ENCODE peak calls at places on chromosomes 7 and 10, in nine cellular contexts. E is adrenal gland, F is testis, P is stomach, Z is Peyer's patch, X is upper lobe of left lung, C is transverse colon, L is sigmoid colon, D is ovary. O is an unnamed sample. For H3K4me1, the result is how much of the 10 kb centered on the place peaks cover.

GRCh38 chr7:47345754-47346377 is 236.0 kb downstream of the TNS3 start:
- DNase-seq in E (no peak), F (no peak), P (peak), Z (peak), X (peak), C (peak), L (no peak), D (no peak), O (no peak)

GRCh38 chr7:15685358-15686181 is 913 bp downstream of the MEOX2 start:
- DNase-seq in E (no peak), F (peak), P (no peak), Z (no peak), X (no peak), C (no peak), L (peak), D (peak), O (no peak)

GRCh38 chr7:66206116-66206908 is 1.2 kb downstream of the TPST1 start:
- DNase-seq in E (no peak), F (peak), P (no peak), Z (no peak), X (no peak), C (no peak), L (no peak), D (no peak), O (no peak)

GRCh38 chr10:115093776-115094361 is 704 bp downstream of the ATRNL1 start:
- DNase-seq in E (peak), F (peak), P (no peak), Z (peak), X (no peak), C (peak), L (no peak), D (peak), O (no peak)

GRCh38 chr10:15658099-15658702 is 61.5 kb downstream of the ITGA8 start:
- DNase-seq in E (peak), F (no peak), P (no peak), Z (no peak), X (no peak), C (no peak), L (no peak), D (no peak), O (no peak)

GRCh38 chr10:3533296-3533695 is 251.7 kb downstream of the KLF6 start:
- DNase-seq in E (no peak), F (no peak), P (no peak), Z (no peak), X (no peak), C (no peak), L (no peak), D (no peak), O (no peak)

GRCh38 chr10:74078037-74078436 is 72.6 kb downstream of the AP3M1 start:
- DNase-seq in E (no peak), F (no peak), P (no peak), Z (no peak), X (no peak), C (no peak), L (no peak), D (no peak), O (no peak)

GRCh38 chr7:118938845-118939244 is 714.3 kb downstream of the ANKRD7 start:
- DNase-seq in E (no peak), F (no peak), P (no peak), Z (no peak), X (no peak), C (no peak), L (no peak), D (no peak), O (no peak)

GRCh38 chr7:106681815-106682495 is 21.0 kb upstream of the CCDC71L start:
- DNase-seq in E (no peak), F (no peak), P (no peak), Z (no peak), X (no peak), C (no peak), L (no peak), D (no peak), O (no peak)

GRCh38 chr7:74365320-74366022 is 76.3 kb downstream of the CLIP2 start:
- DNase-seq in E (peak), F (peak), P (no peak), Z (peak), X (peak), C (peak), L (peak), D (peak), O (no peak)

GRCh38 chr10:51073461-51074237 is 638 bp upstream of the PRKG1 start:
- DNase-seq in E (peak), F (peak), P (peak), Z (peak), X (peak), C (peak), L (peak), D (peak), O (peak)

GRCh38 chr10:89278034-89278535 is 23.8 kb upstream of the IFIT2 start:
- DNase-seq in E (peak), F (peak), P (no peak), Z (peak), X (peak), C (no peak), L (peak), D (no peak), O (peak)

GRCh38 chr10:36489928-36490279 is 635.5 kb upstream of the ANKRD30A start:
- DNase-seq in E (no peak), F (no peak), P (no peak), Z (no peak), X (no peak), C (no peak), L (no peak), D (no peak), O (no peak)

GRCh38 chr7:23266918-23267317 is 20.3 kb downstream of the GPNMB start:
- DNase-seq in E (no peak), F (no peak), P (no peak), Z (no peak), X (no peak), C (no peak), L (no peak), D (no peak), O (no peak)

DNA sequence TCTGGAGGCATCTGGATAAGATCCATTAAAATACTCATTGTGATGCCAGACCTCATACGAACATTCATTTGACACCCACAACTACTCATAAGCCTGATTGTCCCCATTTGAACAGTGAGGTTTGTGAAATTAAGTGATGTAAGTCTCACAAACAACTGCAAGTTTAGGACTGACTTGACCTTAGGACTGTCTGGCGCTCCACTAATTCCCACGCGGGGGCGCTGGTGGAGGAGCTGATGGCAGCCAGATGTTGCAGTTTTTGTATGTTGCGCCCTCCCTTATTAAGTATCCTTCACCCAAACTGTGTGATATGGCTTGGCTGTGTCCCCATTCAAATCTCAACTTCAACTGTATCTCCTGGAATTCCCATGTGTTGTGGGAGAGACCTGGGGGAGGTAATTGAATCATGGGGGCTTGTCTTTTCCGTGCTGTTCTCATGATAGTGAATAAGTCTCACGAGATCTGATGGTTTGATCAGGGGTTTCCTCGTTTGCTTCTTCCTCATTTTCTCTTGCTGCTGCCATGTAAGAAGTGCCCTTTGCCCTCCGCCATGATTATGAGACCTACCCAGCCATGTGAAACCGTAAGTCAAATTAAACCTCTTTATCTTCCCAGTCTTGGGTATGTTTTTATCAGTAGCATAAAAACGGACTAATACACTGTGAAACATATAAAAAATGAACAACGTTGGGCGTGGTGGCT is 20.3 kb upstream of the TIAL1 start:
- DNase-seq in E (no peak), F (no peak), P (no peak), Z (no peak), X (no peak), C (no peak), L (no peak), D (peak), O (no peak)
- TF ChIP-seq POLR2A in E (no peak), F (no peak), P (no peak), Z (no peak), X (no peak), C (no peak), L (no peak), D (no peak), O (no peak)

GRCh38 chr7:135406908-135407307 is 103.0 kb downstream of the CNOT4 start:
- DNase-seq in E (no peak), F (no peak), P (no peak), Z (no peak), X (no peak), C (no peak), L (no peak), D (no peak), O (no peak)
- H3K4me1 ChIP-seq in E (under half), F (under half), P (under half), Z (under half), X (under half), C (under half), L (under half), D (under half), O (under half)

GRCh38 chr10:52316005-52316404 is 1.9 kb downstream of the DKK1 start:
- DNase-seq in E (no peak), F (no peak), P (no peak), Z (no peak), X (no peak), C (no peak), L (no peak), D (no peak), O (no peak)

GRCh38 chr10:52316500-52316899 is 2.4 kb downstream of the DKK1 start:
- DNase-seq in E (no peak), F (no peak), P (no peak), Z (no peak), X (no peak), C (no peak), L (no peak), D (no peak), O (no peak)

GRCh38 chr10:52318822-52319464 is 4.9 kb downstream of the DKK1 start:
- DNase-seq in E (no peak), F (no peak), P (no peak), Z (no peak), X (no peak), C (no peak), L (no peak), D (no peak), O (no peak)

GRCh38 chr10:52319926-52320325 is 5.8 kb downstream of the DKK1 start:
- DNase-seq in E (no peak), F (no peak), P (no peak), Z (no peak), X (no peak), C (no peak), L (no peak), D (no peak), O (no peak)

GRCh38 chr10:52318136-52318810 is 4.2 kb downstream of the DKK1 start:
- DNase-seq in E (no peak), F (no peak), P (no peak), Z (no peak), X (no peak), C (no peak), L (no peak), D (no peak), O (no peak)
- H3K4me3 ChIP-seq in E (no peak), F (no peak), P (no peak), Z (no peak), X (no peak), C (no peak), L (no peak), D (no peak), O (no peak)

DNA sequence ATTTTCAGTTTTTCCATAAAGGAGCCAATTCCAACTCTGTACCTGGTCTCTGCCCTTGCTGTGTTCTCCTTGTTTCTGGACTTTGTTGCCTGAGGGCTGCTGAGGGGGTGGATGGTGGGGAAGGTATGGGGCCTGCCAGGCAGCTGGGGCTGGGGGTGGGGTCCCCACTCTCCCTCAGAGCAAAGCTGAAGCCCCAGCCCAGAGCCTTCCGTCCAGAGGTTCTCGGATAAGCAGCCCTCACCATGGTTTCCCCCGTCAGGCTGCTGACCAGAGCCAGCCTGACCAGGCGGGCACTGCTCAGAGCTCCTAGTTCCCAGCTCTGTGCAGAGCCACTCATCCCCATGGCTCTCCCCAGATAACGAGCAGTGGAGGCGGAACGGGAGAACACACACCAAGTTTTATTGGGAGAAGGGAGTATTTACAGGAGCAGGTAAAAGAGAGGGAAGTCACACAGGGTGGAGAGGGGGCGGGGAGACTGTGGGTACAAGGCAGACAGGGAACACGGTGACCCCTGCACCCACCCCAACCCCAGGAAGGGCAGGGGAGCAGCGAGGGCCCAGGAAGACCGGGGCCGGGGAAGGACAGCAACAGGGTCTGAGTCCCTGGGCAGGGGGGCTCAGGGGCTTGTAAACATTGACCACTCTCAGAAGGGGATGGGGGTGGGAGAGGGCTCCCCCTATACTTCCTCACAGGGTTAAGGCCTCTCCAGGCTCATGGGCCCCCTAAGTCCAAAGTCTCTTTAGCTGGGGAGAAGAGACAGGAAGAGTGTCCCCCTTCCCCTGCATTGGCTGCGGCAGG is 5.8 kb downstream of the GNB2 start:
- DNase-seq in E (no peak), F (peak), P (no peak), Z (no peak), X (no peak), C (peak), L (peak), D (peak), O (peak)
- TF ChIP-seq POLR2A in E (no peak), F (no peak), P (no peak), Z (no peak), X (no peak), C (no peak), L (no peak), D (no peak), O (no peak)

GRCh38 chr10:30816144-30816811 is 186.7 kb upstream of the LYZL2 start:
- DNase-seq in E (no peak), F (no peak), P (no peak), Z (no peak), X (no peak), C (no peak), L (peak), D (no peak), O (no peak)

GRCh38 chr10:30816812-30817193 is 187.2 kb upstream of the LYZL2 start:
- DNase-seq in E (no peak), F (no peak), P (no peak), Z (no peak), X (no peak), C (no peak), L (peak), D (no peak), O (no peak)

GRCh38 chr10:30818854-30819253 is 189.3 kb upstream of the LYZL2 start:
- DNase-seq in E (no peak), F (no peak), P (no peak), Z (no peak), X (no peak), C (no peak), L (peak), D (no peak), O (no peak)

GRCh38 chr10:30818010-30818660 is 188.6 kb upstream of the LYZL2 start:
- DNase-seq in E (peak), F (no peak), P (peak), Z (no peak), X (peak), C (no peak), L (peak), D (peak), O (no peak)

GRCh38 chr10:30817541-30817940 is 188.0 kb upstream of the LYZL2 start:
- DNase-seq in E (no peak), F (no peak), P (no peak), Z (no peak), X (no peak), C (no peak), L (no peak), D (no peak), O (no peak)
- H3K4me1 ChIP-seq in E (under half), F (under half), P (under half), Z (under half), X (under half), C (half or more), L (half or more), D (under half), O (under half)

DNA sequence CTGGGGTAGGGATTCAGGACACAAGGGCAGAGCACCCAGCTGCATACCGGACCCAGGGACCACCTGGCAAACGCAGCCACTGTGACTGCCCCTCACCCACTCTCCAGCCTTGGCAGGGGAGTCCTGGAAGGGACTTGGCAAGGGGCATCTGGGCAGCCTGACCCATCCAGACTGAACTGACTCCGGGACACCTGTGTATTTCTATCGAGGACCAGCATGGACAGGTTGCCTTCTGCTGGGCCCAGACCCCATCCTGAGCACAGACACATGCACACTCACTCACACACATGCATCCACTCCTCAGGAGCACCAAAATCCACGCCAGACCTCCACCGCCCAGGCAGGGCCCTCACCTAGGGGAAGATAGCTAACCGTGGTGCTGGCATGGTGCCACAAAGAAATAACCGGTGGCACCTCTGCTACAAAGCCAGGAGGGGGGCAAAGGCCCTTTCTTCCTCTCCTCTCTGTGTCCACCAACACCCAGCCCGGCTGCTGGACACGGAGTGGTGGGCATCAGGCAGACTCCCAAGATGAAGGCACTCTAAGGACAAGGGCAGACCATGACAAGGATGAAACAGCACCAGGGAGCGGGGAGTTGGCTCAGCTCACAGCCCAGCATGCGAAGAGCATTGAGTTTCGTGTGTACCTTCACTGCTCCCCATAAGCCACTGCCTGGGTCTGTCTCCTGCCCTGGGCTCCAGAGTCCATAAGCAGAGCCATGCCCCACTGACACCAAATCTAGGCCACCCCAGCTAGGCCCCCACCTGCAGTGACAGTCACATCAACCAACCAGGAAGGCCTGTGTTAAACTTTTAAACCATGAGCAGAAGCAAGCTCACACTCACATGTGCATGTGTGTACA is 35.3 kb downstream of the KCNH2 start:
- DNase-seq in E (peak), F (peak), P (no peak), Z (peak), X (peak), C (no peak), L (peak), D (no peak), O (no peak)
- H3K4me3 ChIP-seq in E (no peak), F (no peak), P (no peak), Z (no peak), X (no peak), C (no peak), L (no peak), D (no peak), O (no peak)